ENCODE peak calls at places on chromosomes 4 and X, in ten cellular contexts. M is A549, K is epithelial cell of esophagus, G is fibroblast of pulmonary artery, T is HepG2, V is psoas muscle, P is cardiac fibroblast, I is AG10803, C is spleen, E is fibroblast of mammary gland. O is an unnamed sample.

GRCh38 chrX:143768976-143769375 is 48.4 kb upstream of the SPANXN2 start:
- DNase-seq in E (peak; percentile 1), V (no peak), K (peak; percentile 51), G (peak; percentile 1), C (no peak), I (peak; percentile 1), T (no peak), M (no peak), P (peak; percentile 8), O (peak; percentile 18)

GRCh38 chrX:39201305-39201990 is 400.2 kb downstream of the MID1IP1 start:
- DNase-seq in G (no peak), T (no peak), E (no peak), M (no peak), P (peak; percentile 1), V (no peak), K (peak; percentile 37), C (no peak), I (no peak), O (peak; percentile 5)

GRCh38 chrX:38342853-38343778 is 9.3 kb upstream of the OTC start:
- DNase-seq in M (no peak), V (no peak), K (no peak), I (no peak), T (peak; percentile 97), P (no peak), C (no peak), G (no peak), E (no peak), O (no peak)

GRCh38 chr4:76430519-76431388 is 4.3 kb upstream of the SHROOM3 start:
- DNase-seq in M (peak; percentile 36), V (no peak), E (peak; percentile 66), I (peak; percentile 61), T (peak; percentile 51), G (peak; percentile 75), P (peak; percentile 77), K (peak; percentile 60), C (no peak), O (peak; percentile 61)

GRCh38 chr4:66852843-66853242 is 692.5 kb downstream of the CENPC start:
- DNase-seq in K (no peak), G (no peak), P (peak; percentile 1), T (no peak), E (no peak), V (no peak), I (no peak), M (no peak), C (no peak), O (no peak)

GRCh38 chr4:152919826-152920225 is 16.3 kb upstream of the FHDC1 start:
- DNase-seq in T (no peak), G (no peak), M (no peak), V (no peak), E (no peak), I (no peak), K (no peak), C (no peak), P (no peak), O (no peak)

GRCh38 chr4:3385719-3386440 is 55.9 kb upstream of the HGFAC start:
- DNase-seq in V (no peak), C (peak; percentile 76), G (no peak), M (no peak), T (no peak), P (no peak), I (no peak), K (peak; percentile 96), E (no peak), O (no peak)

GRCh38 chr4:112321768-112322684 is 24.9 kb downstream of the ALPK1 start:
- DNase-seq in E (peak; percentile 68), G (peak; percentile 73), P (peak; percentile 75), I (peak; percentile 52), C (peak; percentile 83), V (peak; percentile 68), K (peak; percentile 66), M (peak; percentile 5), T (peak; percentile 38), O (peak; percentile 67)

GRCh38 chr4:84786478-84786877 is 180.0 kb downstream of the WDFY3 start:
- DNase-seq in K (no peak), I (no peak), V (no peak), T (no peak), E (no peak), M (no peak), C (no peak), G (no peak), P (no peak), O (no peak)

GRCh38 chr4:183444953-183445543 is 612 bp downstream of the CDKN2AIP start:
- DNase-seq in C (peak; percentile 95), P (peak; percentile 30), T (no peak), M (peak; percentile 19), I (peak; percentile 13), K (peak; percentile 35), E (peak; percentile 7), V (no peak), G (peak; percentile 11), O (peak; percentile 21)

GRCh38 chr4:6873792-6874461 is 35.7 kb upstream of the TBC1D14 start:
- DNase-seq in I (peak; percentile 53), E (peak; percentile 68), K (peak; percentile 71), C (peak; percentile 93), V (peak; percentile 85), M (peak; percentile 30), P (peak; percentile 76), T (peak; percentile 41), G (peak; percentile 77), O (peak; percentile 74)

GRCh38 chr4:77146426-77147399 is 10.3 kb upstream of the CCNG2 start:
- DNase-seq in P (peak; percentile 13), C (no peak), K (peak; percentile 63), V (no peak), I (no peak), G (no peak), M (no peak), T (no peak), E (no peak), O (peak; percentile 87)

GRCh38 chr4:78960926-78961325 is 21.7 kb upstream of the PAQR3 start:
- DNase-seq in G (no peak), T (no peak), M (no peak), P (no peak), V (no peak), E (no peak), I (no peak), K (no peak), C (no peak), O (no peak)

GRCh38 chr4:147104768-147105167 is 159.1 kb upstream of the TTC29 start:
- DNase-seq in G (no peak), E (no peak), V (no peak), I (no peak), M (no peak), C (no peak), P (no peak), K (no peak), T (no peak), O (no peak)

GRCh38 chr4:147102596-147102995 is 156.9 kb upstream of the TTC29 start:
- DNase-seq in I (no peak), P (peak; percentile 72), T (no peak), M (no peak), C (no peak), G (no peak), E (peak; percentile 9), K (no peak), V (no peak), O (peak; percentile 20)

GRCh38 chr4:147101678-147102077 is 156.0 kb upstream of the TTC29 start:
- DNase-seq in P (peak; percentile 41), M (no peak), V (no peak), I (no peak), C (no peak), T (no peak), E (peak; percentile 47), G (no peak), K (no peak), O (no peak)

GRCh38 chr4:147108409-147108808 is 162.7 kb upstream of the TTC29 start:
- DNase-seq in G (peak; percentile 44), I (peak; percentile 66), T (no peak), V (no peak), M (no peak), P (peak; percentile 69), C (no peak), K (peak; percentile 15), E (peak; percentile 63), O (no peak)

GRCh38 chr4:147103403-147103946 is 157.8 kb upstream of the TTC29 start:
- DNase-seq in P (peak; percentile 99), V (peak; percentile 78), C (no peak), I (peak; percentile 97), G (peak; percentile 96), T (no peak), M (peak; percentile 7), E (peak; percentile 98), K (peak; percentile 94), O (peak; percentile 89)
- H3K4me3 ChIP-seq in P (peak overlapping the region; percentile 16), V (no peak overlapping the region), C (no peak overlapping the region), I (peak overlapping the region; percentile 1), G (peak overlapping the region; percentile 10), T (no peak overlapping the region), M (no peak overlapping the region), E (no peak overlapping the region), K (no peak overlapping the region), O (no peak overlapping the region)

GRCh38 chrX:29903365-29903764 is 312.0 kb upstream of the MAGEB2 start:
- DNase-seq in M (no peak), P (peak; percentile 14), K (no peak), I (peak; percentile 3), C (no peak), G (peak; percentile 19), V (no peak), E (peak; percentile 6), T (no peak), O (peak; percentile 5)
- TF ChIP-seq CTCF in M (peak; percentile 39), P (peak; percentile 29), K (no peak), I (peak; percentile 50), C (no peak), G (peak; percentile 43), V (no peak), E (peak; percentile 42), T (no peak), O (peak; percentile 50)

DNA sequence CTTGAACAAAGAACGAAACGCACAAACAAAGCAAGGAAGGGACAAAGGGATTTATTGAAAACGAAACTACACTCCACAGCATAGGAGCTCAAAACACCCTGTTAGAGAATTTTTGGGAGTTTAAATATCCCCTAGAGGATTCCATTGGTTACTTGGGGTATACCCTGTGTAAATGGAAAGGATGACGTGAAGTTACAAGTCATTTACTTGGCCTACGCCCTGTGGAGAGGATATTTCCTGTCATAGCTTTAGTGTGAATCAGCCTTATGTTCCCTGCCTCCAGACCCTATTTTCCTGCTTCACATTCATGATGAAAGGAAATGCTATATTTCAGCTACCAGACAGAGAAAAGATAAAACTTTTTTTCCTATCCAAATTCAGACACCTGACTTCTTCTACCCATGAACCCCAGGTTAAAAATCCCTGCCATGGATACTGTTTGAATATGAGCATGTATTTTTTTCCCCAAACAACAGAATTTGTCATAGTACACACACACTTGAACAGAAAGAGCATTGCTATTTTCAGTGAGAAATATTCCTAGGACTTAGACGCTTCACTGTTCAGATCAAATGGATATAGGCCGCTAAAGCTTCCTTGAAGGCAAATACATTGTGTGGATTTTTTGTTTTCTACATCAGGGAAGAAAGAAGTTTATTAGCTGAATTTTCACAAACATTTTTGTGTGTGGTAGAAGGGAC is 20.4 kb downstream of the PIN4 start:
- DNase-seq in K (peak; percentile 65), T (no peak), C (no peak), E (peak; percentile 80), M (no peak), I (peak; percentile 76), G (peak; percentile 79), P (peak; percentile 91), V (no peak), O (peak; percentile 61)
- H3K4me3 ChIP-seq in K (no peak overlapping the region), T (no peak overlapping the region), C (no peak overlapping the region), E (no peak overlapping the region), M (no peak overlapping the region), I (no peak overlapping the region), G (no peak overlapping the region), P (no peak overlapping the region), V (no peak overlapping the region), O (no peak overlapping the region)

DNA sequence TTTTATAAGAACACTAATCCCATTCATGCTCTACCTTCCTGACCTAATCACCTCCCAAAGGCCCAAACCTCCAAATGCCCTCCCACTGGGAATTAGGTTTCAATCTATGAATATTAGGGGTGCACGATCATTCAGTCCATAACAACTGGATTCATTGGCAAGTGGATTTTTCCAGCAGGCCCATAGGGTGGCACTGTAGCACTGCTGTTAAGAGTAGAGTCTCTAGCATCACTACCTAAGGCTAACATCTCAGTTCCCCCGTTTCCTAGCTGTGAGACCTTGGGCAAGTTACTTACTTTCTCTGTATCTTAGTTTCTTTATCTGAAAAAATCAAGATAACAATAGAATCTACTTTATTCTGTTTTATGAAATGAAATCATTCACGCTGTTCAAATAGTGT is 315.8 kb downstream of the STIM2 start:
- DNase-seq in V (no peak), I (peak; percentile 39), M (no peak), E (peak; percentile 74), K (peak; percentile 43), G (peak; percentile 45), P (peak; percentile 2), C (no peak), T (peak; percentile 14), O (peak; percentile 40)
- TF ChIP-seq CTCF in V (no peak), I (peak; percentile 49), M (no peak), E (peak; percentile 80), K (peak; percentile 48), G (peak; percentile 23), P (no peak), C (no peak), T (peak; percentile 64), O (peak; percentile 39)